ENCODE peak calls at places on chromosomes 16 and 17, in four cellular contexts. F is body of pancreas; U is activated T-cell treated with anti-CD3 and anti-CD28 coated beads, Interleukin-2, amount 50 U/mL, for 72 hours; Q is activated CD8-positive, alpha-beta T cell treated with anti-CD3 and anti-CD28 coated beads for 36 hours. X is an unnamed sample.

GRCh38 chr17:9427460-9428315 is 147.9 kb downstream of the STX8 start:
- ATAC-seq in U (no peak), F (no peak), Q (no peak), X (no peak)

GRCh38 chr16:57873218-57873617 is 70.9 kb upstream of the KIFC3 start:
- ATAC-seq in Q (no peak), U (no peak), F (no peak), X (no peak)

GRCh38 chr16:50455288-50455845 is 86.6 kb upstream of the BRD7 start:
- ATAC-seq in F (no peak), Q (no peak), U (no peak), X (no peak)

GRCh38 chr16:88744839-88745521 is 38.7 kb downstream of the CTU2 start:
- ATAC-seq in U (no peak), F (no peak), Q (no peak), X (no peak)

GRCh38 chr17:58527949-58528348 is 13.5 kb upstream of the MTMR4 start:
- ATAC-seq in F (no peak), Q (no peak), U (no peak), X (no peak)

GRCh38 chr16:86702824-86703588 is 124.7 kb downstream of the FOXL1 start:
- ATAC-seq in F (no peak), U (no peak), Q (no peak), X (no peak)

GRCh38 chr16:23847251-23847650 is 11.5 kb downstream of the PRKCB start:
- ATAC-seq in Q (no peak), F (no peak), U (no peak), X (no peak)

GRCh38 chr16:84875846-84876245 is 56.1 kb downstream of the CRISPLD2 start:
- ATAC-seq in F (no peak), Q (no peak), U (no peak), X (no peak)

GRCh38 chr16:49337814-49338350 is 35.7 kb upstream of the C16orf78 start:
- ATAC-seq in U (no peak), Q (no peak), F (no peak), X (no peak)

GRCh38 chr17:16442594-16443389 is 27.4 kb downstream of the TRPV2 start:
- ATAC-seq in U (no peak), F (no peak), Q (no peak), X (no peak)

GRCh38 chr17:76752006-76752405 is 14.1 kb downstream of the MFSD11 start:
- ATAC-seq in U (peak), Q (peak), F (no peak), X (no peak)

GRCh38 chr17:34241062-34241461 is 14.0 kb upstream of the CCL2 start:
- ATAC-seq in Q (no peak), U (no peak), F (peak), X (no peak)

GRCh38 chr17:15447928-15448579 is 19.4 kb downstream of the CDRT4 start:
- ATAC-seq in U (no peak), F (peak), Q (no peak), X (no peak)

GRCh38 chr17:8237175-8237574 is 10.7 kb downstream of the CTC1 start:
- ATAC-seq in U (no peak), F (no peak), Q (no peak), X (no peak)

GRCh38 chr17:61846976-61847375 is 16.4 kb downstream of the BRIP1 start:
- ATAC-seq in Q (no peak), U (no peak), F (no peak), X (no peak)

GRCh38 chr17:1006054-1006453 is 9.1 kb downstream of the TIMM22 start:
- ATAC-seq in Q (no peak), F (peak), U (no peak), X (peak)

GRCh38 chr17:31378638-31379037 is 12.8 kb upstream of the RAB11FIP4 start:
- ATAC-seq in U (no peak), F (no peak), Q (no peak), X (no peak)

GRCh38 chr17:5049314-5049819 is 14.1 kb upstream of the SLC52A1 start:
- ATAC-seq in F (no peak), Q (peak), U (peak), X (peak)

GRCh38 chr16:75111514-75112280 is 4.9 kb downstream of the LDHD start:
- ATAC-seq in F (no peak), Q (peak), U (peak), X (peak)

GRCh38 chr17:2798679-2799078 is 2.4 kb downstream of the RAP1GAP2 start:
- ATAC-seq in F (no peak), Q (no peak), U (no peak), X (no peak)

GRCh38 chr17:69474171-69474831 is 59.8 kb downstream of the MAP2K6 start:
- ATAC-seq in Q (no peak), U (no peak), F (no peak), X (no peak)

GRCh38 chr17:39152134-39152884 is 872 bp upstream of the PLXDC1 start:
- ATAC-seq in U (no peak), F (no peak), Q (no peak), X (no peak)

GRCh38 chr16:86503830-86504229 is 6.5 kb upstream of the FOXF1 start:
- ATAC-seq in Q (no peak), F (no peak), U (no peak), X (no peak)

GRCh38 chr16:15960124-15960971 is 10.9 kb downstream of the ABCC1 start:
- ATAC-seq in U (no peak), Q (no peak), F (no peak), X (no peak)

GRCh38 chr17:72332367-72332766 is 211.5 kb downstream of the SOX9 start:
- ATAC-seq in Q (no peak), U (peak), F (no peak), X (no peak)

GRCh38 chr17:20271016-20271610 is 196.2 kb downstream of the LGALS9B start:
- ATAC-seq in F (no peak), U (peak), Q (peak), X (no peak)

GRCh38 chr16:80040814-80041213 is 440.3 kb upstream of the MAF start:
- ATAC-seq in F (no peak), U (no peak), Q (no peak), X (no peak)

GRCh38 chr16:55623640-55624039 is 32.1 kb upstream of the SLC6A2 start:
- ATAC-seq in U (no peak), F (no peak), Q (no peak), X (no peak)

X was measured in stimulated activated memory B cell treated with anti-CD40 and anti-IgM and Interleukin-4, amounts not matched to agents 10 μg/mL and 1 μg/mL and 100 μg/mL, for 72 hours.